ENCODE peak calls at places on chromosomes 16 and 17, in seven cellular contexts. O is esophagus squamous epithelium, Q is mammary epithelial cell, C is NT2/D1, Y is fibroblast of lung, Z is ascending aorta, A is thoracic aorta. T is an unnamed sample.

GRCh38 chr16:89986600-89986999 is 32.7 kb downstream of the DBNDD1 start:
- DNase-seq in Z (no peak), Y (no peak), O (no peak), C (no peak), A (no peak), Q (no peak), T (no peak)

GRCh38 chr16:87437911-87438610 is 45.9 kb downstream of the MAP1LC3B start:
- DNase-seq in Q (no peak), C (no peak), O (no peak), Y (no peak), Z (no peak), A (no peak), T (no peak)

GRCh38 chr16:74738134-74738541 is 36.5 kb downstream of the FA2H start:
- DNase-seq in O (no peak), C (no peak), A (no peak), Y (peak; percentile 31), Q (no peak), Z (no peak), T (no peak)

GRCh38 chr17:63492940-63493339 is 16.1 kb downstream of the ACE start:
- DNase-seq in Q (no peak), Z (no peak), C (no peak), Y (no peak), O (no peak), A (no peak), T (no peak)

GRCh38 chr16:25269879-25270278 is 12.2 kb upstream of the ZKSCAN2 start:
- DNase-seq in Z (no peak), Q (no peak), A (no peak), Y (no peak), O (no peak), C (no peak), T (no peak)

GRCh38 chr16:70582280-70582978 is 58.8 kb downstream of the SF3B3 start:
- DNase-seq in Y (no peak), Q (no peak), C (no peak), Z (no peak), O (no peak), A (no peak), T (no peak)

GRCh38 chr17:80647746-80648145 is 103.1 kb downstream of the RPTOR start:
- DNase-seq in A (no peak), Z (no peak), O (no peak), Y (peak; percentile 95), C (no peak), Q (peak; percentile 84), T (peak; percentile 61)

GRCh38 chr17:64992325-64992802 is 64.2 kb downstream of the GNA13 start:
- DNase-seq in Q (peak; percentile 98), Y (peak; percentile 71), O (no peak), C (no peak), A (no peak), Z (no peak), T (no peak)

GRCh38 chr17:74165811-74166365 is 37.6 kb upstream of the RPL38 start:
- DNase-seq in A (no peak), Y (no peak), Q (no peak), O (no peak), C (no peak), Z (no peak), T (no peak)

GRCh38 chr17:77811521-77811920 is 147.0 kb upstream of the TNRC6C start:
- DNase-seq in Y (peak; percentile 68), Z (no peak), A (no peak), Q (no peak), O (no peak), C (no peak), T (no peak)

GRCh38 chr17:5595831-5596230 is 11.5 kb upstream of the NLRP1 start:
- DNase-seq in O (no peak), Z (no peak), Q (no peak), A (no peak), C (no peak), Y (no peak), T (no peak)

GRCh38 chr16:66899945-66900688 is 18.6 kb downstream of the CDH16 start:
- DNase-seq in O (no peak), Q (peak; percentile 41), Y (peak; percentile 63), Z (no peak), A (peak; percentile 76), C (peak; percentile 58), T (peak; percentile 89)

GRCh38 chr16:66127459-66128362 is 238.8 kb upstream of the CDH5 start:
- DNase-seq in C (no peak), O (no peak), Z (no peak), A (no peak), Y (peak; percentile 17), Q (no peak), T (peak; percentile 70)

GRCh38 chr17:13518271-13519000 is 83.3 kb downstream of the HS3ST3A1 start:
- DNase-seq in Q (no peak), A (no peak), Z (no peak), C (no peak), O (no peak), Y (peak; percentile 97), T (no peak)

GRCh38 chr17:75067856-75068255 is 19.9 kb upstream of the SLC16A5 start:
- DNase-seq in Q (no peak), Y (no peak), Z (no peak), O (no peak), C (no peak), A (no peak), T (no peak)

GRCh38 chr17:2394775-2395191 is 6.1 kb downstream of the MNT start:
- DNase-seq in Z (no peak), Y (no peak), A (no peak), O (no peak), C (no peak), Q (no peak), T (no peak)

GRCh38 chr17:2396568-2397246 is 4.2 kb downstream of the MNT start:
- DNase-seq in O (peak; percentile 78), C (peak; percentile 66), Q (peak; percentile 95), Z (peak; percentile 92), Y (peak; percentile 99), A (peak; percentile 93), T (peak; percentile 98)

GRCh38 chr17:2393954-2394749 is 6.7 kb downstream of the MNT start:
- DNase-seq in O (no peak), C (no peak), Y (no peak), A (no peak), Z (no peak), Q (no peak), T (no peak)

GRCh38 chr17:2396192-2396567 is 4.7 kb downstream of the MNT start:
- DNase-seq in Q (no peak), O (no peak), A (no peak), Y (no peak), Z (no peak), C (no peak), T (no peak)

DNA sequence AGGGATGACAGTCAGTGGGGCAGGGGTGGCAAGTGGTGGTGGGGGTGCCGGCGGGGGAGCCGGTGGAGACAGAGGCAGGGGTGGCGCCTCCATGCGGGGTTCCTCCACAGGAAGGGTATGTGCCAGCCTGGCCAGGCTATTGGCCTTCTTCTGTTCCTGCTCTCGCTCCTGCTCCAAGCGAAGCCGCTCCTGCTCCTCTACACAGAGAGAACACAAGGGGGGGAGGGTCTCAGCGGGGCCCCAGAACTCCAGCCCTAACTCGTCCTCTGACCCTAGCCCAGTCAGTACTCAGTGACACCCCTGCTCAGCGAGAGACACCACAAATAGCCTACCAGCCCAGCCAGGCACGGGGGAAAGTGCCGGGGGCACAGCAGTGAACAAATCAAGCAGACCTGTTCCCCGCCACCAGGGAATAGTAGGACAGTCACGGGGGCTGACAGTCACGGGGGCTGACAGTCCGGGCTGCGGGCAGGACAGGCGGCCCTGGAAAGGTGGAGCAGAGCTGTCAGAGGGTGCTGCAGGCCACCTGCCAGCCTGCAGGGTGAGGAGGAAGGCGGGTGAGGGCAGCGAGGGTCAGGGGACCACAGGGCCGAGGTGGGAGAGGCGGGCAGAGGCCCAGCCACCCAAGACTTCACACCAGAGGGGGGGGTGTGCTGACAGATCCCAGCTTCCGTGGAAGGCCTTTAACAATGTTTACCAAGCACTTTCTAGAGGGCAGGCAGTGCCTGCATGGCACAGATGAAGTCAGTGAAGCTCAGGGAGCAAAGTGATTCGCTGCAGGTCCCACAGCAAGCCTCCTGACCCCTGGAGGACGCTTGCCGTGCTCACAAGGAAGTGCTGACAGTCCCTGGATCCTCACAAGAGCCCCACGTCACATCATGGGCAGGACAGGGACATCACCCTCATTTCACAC is 5.3 kb downstream of the MNT start:
- DNase-seq in C (no peak), Z (no peak), A (no peak), O (no peak), Q (no peak), Y (peak; percentile 36), T (peak; percentile 27)
- H3K4me1 ChIP-seq in C (peaks cover 42% of the 10 kb centered on the region), Z (peaks cover 62% of the 10 kb centered on the region), A (peaks cover 55% of the 10 kb centered on the region), O (peaks cover 60% of the 10 kb centered on the region), Q (peaks cover 61% of the 10 kb centered on the region), Y (peaks cover 45% of the 10 kb centered on the region), T (peaks cover 50% of the 10 kb centered on the region)

DNA sequence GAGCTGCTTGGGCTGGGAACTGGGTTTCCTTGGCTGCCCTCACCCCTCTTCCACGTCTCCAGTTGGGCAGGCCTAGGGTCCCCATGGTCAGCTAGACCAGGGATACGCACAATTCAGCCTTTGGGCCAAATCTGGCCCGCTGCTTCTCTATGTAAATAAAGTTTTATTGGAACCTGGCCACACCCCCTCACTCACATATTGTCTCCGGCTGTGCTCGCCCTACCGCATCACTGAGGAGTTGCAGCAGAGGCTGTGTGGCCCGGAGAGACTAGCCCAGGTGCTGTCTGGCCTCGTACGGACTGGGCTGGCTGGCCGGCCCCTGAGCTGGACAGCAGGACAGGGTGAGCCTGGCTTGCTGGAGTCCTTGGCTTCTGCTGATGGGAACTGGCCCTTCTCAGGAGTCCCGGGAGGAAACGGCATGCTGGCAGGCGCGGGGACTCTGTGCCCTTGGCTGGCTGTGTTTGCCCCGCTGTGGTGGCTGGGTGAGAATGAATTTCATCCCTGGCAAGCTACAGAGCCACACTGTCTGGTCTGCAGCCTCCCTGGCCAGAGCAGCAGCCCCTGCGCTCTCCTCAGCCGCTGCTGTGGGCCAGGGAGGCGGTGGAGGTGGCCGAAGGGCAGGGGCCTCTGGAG is 82.0 kb downstream of the ENGASE start:
- DNase-seq in A (no peak), C (no peak), O (no peak), Q (no peak), Z (no peak), Y (no peak), T (no peak)
- H3K4me1 ChIP-seq in A (no peaks in the 10 kb centered on the region), C (peaks cover 21% of the 10 kb centered on the region), O (no peaks in the 10 kb centered on the region), Q (no peaks in the 10 kb centered on the region), Z (no peaks in the 10 kb centered on the region), Y (no peaks in the 10 kb centered on the region), T (no peaks in the 10 kb centered on the region)

DNA sequence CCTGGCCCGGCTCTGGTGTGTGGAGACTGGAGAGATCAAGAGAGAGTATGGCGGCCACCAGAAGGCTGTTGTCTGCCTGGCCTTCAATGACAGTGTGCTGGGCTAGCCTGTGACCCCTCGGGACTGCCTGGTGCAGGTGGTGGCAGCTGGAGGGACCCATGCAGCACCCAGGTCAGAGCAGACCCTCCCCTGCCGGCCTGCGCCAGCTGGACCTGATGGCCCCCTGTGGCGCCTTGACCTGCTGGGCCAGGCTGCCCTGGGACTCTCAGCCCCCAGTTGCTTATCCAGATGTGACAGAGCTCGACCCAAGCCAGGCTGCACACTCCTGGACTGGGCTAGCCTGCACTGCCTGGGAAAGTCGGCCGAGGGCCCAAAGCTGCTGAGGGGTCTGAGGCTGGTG is 1.9 kb downstream of the BRICD5 start:
- DNase-seq in O (no peak), Y (no peak), C (no peak), Q (no peak), A (no peak), Z (no peak), T (no peak)
- H3K4me1 ChIP-seq in O (peaks cover 30% of the 10 kb centered on the region), Y (peaks cover 9% of the 10 kb centered on the region), C (peaks cover 36% of the 10 kb centered on the region), Q (peaks cover 42% of the 10 kb centered on the region), A (peaks cover 23% of the 10 kb centered on the region), Z (peaks cover 30% of the 10 kb centered on the region), T (peaks cover 26% of the 10 kb centered on the region)

DNA sequence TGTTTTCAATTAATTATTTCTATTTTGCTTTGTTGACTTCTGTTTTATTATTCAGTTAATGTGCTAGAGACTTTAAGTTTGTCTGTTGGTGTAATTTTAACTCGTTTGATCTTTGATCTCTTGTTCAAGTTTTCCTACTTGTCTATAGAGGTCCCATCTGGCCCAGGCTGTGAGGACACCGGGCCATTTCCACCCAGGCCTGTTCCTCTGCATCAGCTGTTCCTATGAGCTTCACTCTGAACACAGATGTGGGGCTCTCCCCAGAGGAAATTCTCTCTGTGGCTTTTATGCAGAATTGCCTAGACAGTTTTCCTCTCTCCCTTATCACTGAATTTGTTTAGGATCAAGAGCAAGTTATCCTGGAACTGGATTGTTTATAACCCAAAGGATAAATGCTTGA is 44.7 kb downstream of the MYO18A start:
- DNase-seq in A (no peak), Y (no peak), Q (no peak), C (no peak), Z (no peak), O (no peak), T (no peak)
- H3K4me1 ChIP-seq in A (peaks cover 25% of the 10 kb centered on the region), Y (peaks cover 50% of the 10 kb centered on the region), Q (peaks cover 40% of the 10 kb centered on the region), C (peaks cover 16% of the 10 kb centered on the region), Z (peaks cover 50% of the 10 kb centered on the region), O (peaks cover 31% of the 10 kb centered on the region), T (peaks cover 59% of the 10 kb centered on the region)

T was measured in cardiac muscle cell.